ENCODE peak calls at places on chromosomes 11 and 22, in eight cellular contexts. E is glutamatergic neuron, P is C1 segment of cervical spinal cord, H is HEK293T, A is anterior cingulate cortex, W is ovary, M is HS-5, Z is transverse colon. N is an unnamed sample.

GRCh38 chr11:11976476-11977187 is 31.8 kb downstream of the DKK3 start:
- DNase-seq in E (no peak), P (no peak), H (no peak), A (no peak), W (no peak), M (no peak), Z (peak; percentile 53), N (no peak)

GRCh38 chr11:14012836-14013235 is 50.3 kb downstream of the SPON1 start:
- DNase-seq in E (no peak), P (no peak), H (no peak), A (no peak), W (no peak), M (peak; percentile 40), Z (no peak), N (no peak)

GRCh38 chr11:36628765-36629199 is 30.7 kb upstream of the RAG2 start:
- DNase-seq in E (no peak), P (no peak), H (peak; percentile 53), A (no peak), W (no peak), M (no peak), Z (no peak), N (no peak)

GRCh38 chr22:37059876-37060449 is 8.4 kb downstream of the KCTD17 start:
- DNase-seq in E (no peak), P (no peak), H (no peak), A (no peak), W (no peak), M (no peak), Z (no peak), N (no peak)

GRCh38 chr11:123853038-123853437 is 32.4 kb downstream of the TMEM225 start:
- DNase-seq in E (no peak), P (no peak), H (no peak), A (no peak), W (no peak), M (no peak), Z (no peak), N (no peak)

GRCh38 chr22:23501244-23501643 is 78.8 kb downstream of the IGLL1 start:
- DNase-seq in E (no peak), P (no peak), H (no peak), A (no peak), W (no peak), M (no peak), Z (no peak), N (no peak)

GRCh38 chr11:57476883-57477506 is 16.7 kb downstream of the RTN4RL2 start:
- DNase-seq in E (peak; percentile 49), P (no peak), H (no peak), A (no peak), W (no peak), M (no peak), Z (peak; percentile 59), N (no peak)

GRCh38 chr11:12213920-12214319 is 103.5 kb downstream of the MICAL2 start:
- DNase-seq in E (no peak), P (no peak), H (no peak), A (no peak), W (no peak), M (no peak), Z (no peak), N (no peak)

GRCh38 chr11:119192111-119192510 is 6.8 kb downstream of the NHERF4 start:
- DNase-seq in E (no peak), P (no peak), H (no peak), A (no peak), W (no peak), M (no peak), Z (no peak), N (no peak)